ENCODE peak calls at places on chromosomes 7 and 10, in eight cellular contexts. M is brain microvascular endothelial cell; Z is CD8-positive, alpha-beta T cell; R is psoas muscle; S is CD4-positive, alpha-beta T cell; X is cardiac muscle cell; P is gastrocnemius medialis; F is osteoblast. O is an unnamed sample. For H3K27me3, the result is how much of the 10 kb centered on the place peaks cover.

GRCh38 chr7:119482209-119482608 is 790.8 kb upstream of the KCND2 start:
- DNase-seq in Z (no peak), P (no peak), F (no peak), X (peak), S (no peak), M (peak), R (no peak), O (no peak)

GRCh38 chr10:35089641-35090161 is 440 bp downstream of the CUL2 start:
- DNase-seq in M (no peak), R (no peak), P (peak), F (peak), Z (peak), X (peak), S (no peak), O (no peak)

GRCh38 chr10:117442944-117443676 is 67.9 kb upstream of the PDZD8 start:
- DNase-seq in Z (peak), M (peak), S (peak), F (peak), P (peak), X (peak), R (peak), O (peak)

GRCh38 chr7:157270060-157270444 is 66.8 kb upstream of the DNAJB6 start:
- DNase-seq in Z (no peak), S (no peak), P (no peak), X (no peak), F (no peak), R (no peak), M (no peak), O (no peak)

GRCh38 chr10:35391954-35392262 is 55.6 kb downstream of the CCNY start:
- DNase-seq in F (no peak), M (no peak), X (no peak), Z (no peak), P (no peak), S (no peak), R (no peak), O (no peak)

GRCh38 chr7:22723171-22723601 is 3.8 kb upstream of the IL6 start:
- DNase-seq in X (peak), M (peak), S (no peak), F (no peak), R (peak), P (peak), Z (no peak), O (peak)

GRCh38 chr10:49334993-49335972 is 36.3 kb downstream of the C10orf71 start:
- DNase-seq in S (no peak), Z (no peak), X (no peak), F (no peak), M (no peak), P (no peak), R (no peak), O (no peak)

GRCh38 chr7:159213253-159213652 is 68.6 kb upstream of the VIPR2 start:
- DNase-seq in Z (no peak), M (no peak), R (no peak), P (no peak), X (no peak), F (no peak), S (no peak), O (no peak)

GRCh38 chr10:5811387-5811821 is 1.8 kb downstream of the GDI2 start:
- DNase-seq in P (no peak), R (no peak), F (peak), S (no peak), Z (no peak), M (no peak), X (peak), O (no peak)

GRCh38 chr10:124544711-124545110 is 83.1 kb downstream of the LHPP start:
- DNase-seq in F (no peak), Z (no peak), S (no peak), M (no peak), P (no peak), X (no peak), R (no peak), O (no peak)

GRCh38 chr10:100996678-100997363 is 2.8 kb upstream of the LZTS2 start:
- DNase-seq in R (no peak), M (no peak), F (peak), Z (no peak), P (no peak), S (no peak), X (no peak), O (peak)

GRCh38 chr10:36172054-36172531 is 530.0 kb upstream of the FZD8 start:
- DNase-seq in M (peak), S (no peak), Z (no peak), P (no peak), R (no peak), X (peak), F (peak), O (no peak)

GRCh38 chr7:35553498-35553897 is 141.4 kb downstream of the HERPUD2 start:
- DNase-seq in X (peak), F (no peak), R (no peak), M (no peak), Z (no peak), P (no peak), S (no peak), O (no peak)

GRCh38 chr10:122329416-122329815 is 45.1 kb upstream of the PLEKHA1 start:
- DNase-seq in X (no peak), R (no peak), Z (no peak), P (no peak), S (no peak), F (no peak), M (no peak), O (no peak)

GRCh38 chr7:17015575-17015974 is 133.8 kb upstream of the AGR3 start:
- DNase-seq in Z (no peak), R (no peak), P (no peak), X (peak), M (no peak), F (peak), S (no peak), O (no peak)

GRCh38 chr10:113697595-113697994 is 17.9 kb downstream of the CASP7 start:
- DNase-seq in Z (no peak), F (no peak), X (no peak), S (no peak), M (no peak), R (no peak), P (no peak), O (no peak)

GRCh38 chr7:6536899-6537298 is 14.4 kb downstream of the GRID2IP start:
- DNase-seq in Z (no peak), M (no peak), R (no peak), X (peak), S (no peak), P (no peak), F (peak), O (no peak)

GRCh38 chr10:122590158-122590557 is 29.6 kb downstream of the DMBT1 start:
- DNase-seq in R (no peak), S (no peak), M (no peak), P (no peak), F (no peak), X (no peak), Z (no peak), O (peak)

GRCh38 chr7:138001529-138002095 is at the start of gene CREB3L2:
- DNase-seq in P (peak), F (peak), X (peak), M (peak), R (no peak), S (peak), Z (peak), O (peak)

GRCh38 chr10:71314694-71315225 is 4.3 kb upstream of the SLC29A3 start:
- DNase-seq in M (no peak), F (no peak), S (no peak), Z (no peak), P (no peak), X (no peak), R (no peak), O (no peak)

DNA sequence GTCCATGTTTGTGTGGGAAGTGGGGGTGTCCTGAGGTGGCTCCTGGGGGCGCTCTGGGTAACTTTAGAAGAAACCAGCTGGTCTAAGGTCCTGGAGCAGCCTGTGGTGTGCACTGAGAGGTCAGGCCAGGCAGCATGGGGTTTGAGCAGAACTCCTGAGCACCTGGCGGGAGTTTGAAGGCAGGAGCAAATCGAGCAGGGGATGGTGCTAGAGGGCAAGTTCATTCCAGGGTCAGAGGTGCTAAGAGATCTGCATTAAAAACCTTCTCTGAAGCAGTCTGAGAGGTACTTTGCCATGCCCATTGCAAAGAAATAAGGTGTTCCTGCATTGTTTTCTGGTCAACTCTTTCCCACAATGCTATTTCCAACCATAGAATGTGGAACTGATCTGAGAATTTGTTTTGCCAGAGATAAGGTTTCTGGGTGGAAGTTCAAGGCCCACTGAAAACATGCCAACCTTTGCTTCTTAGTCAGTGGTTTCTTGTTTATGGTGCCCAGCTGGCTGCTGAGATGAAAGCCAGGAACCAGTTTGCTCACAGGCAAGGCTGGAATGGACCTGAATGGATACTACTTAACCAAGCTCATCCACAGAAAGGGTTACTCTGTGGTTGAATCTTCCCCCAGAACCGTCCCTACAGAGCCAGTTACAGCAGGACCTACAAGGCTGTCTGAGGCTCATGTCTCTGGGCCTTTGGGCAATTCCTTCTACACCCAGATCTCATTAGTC is 136.3 kb upstream of the TMEM72 start:
- DNase-seq in Z (no peak), S (no peak), X (peak), F (peak), M (no peak), R (no peak), P (no peak), O (no peak)
- H3K27me3 ChIP-seq in Z (under half), S (under half), X (under half), F (under half), M (under half), R (under half), P (under half), O (under half)

DNA sequence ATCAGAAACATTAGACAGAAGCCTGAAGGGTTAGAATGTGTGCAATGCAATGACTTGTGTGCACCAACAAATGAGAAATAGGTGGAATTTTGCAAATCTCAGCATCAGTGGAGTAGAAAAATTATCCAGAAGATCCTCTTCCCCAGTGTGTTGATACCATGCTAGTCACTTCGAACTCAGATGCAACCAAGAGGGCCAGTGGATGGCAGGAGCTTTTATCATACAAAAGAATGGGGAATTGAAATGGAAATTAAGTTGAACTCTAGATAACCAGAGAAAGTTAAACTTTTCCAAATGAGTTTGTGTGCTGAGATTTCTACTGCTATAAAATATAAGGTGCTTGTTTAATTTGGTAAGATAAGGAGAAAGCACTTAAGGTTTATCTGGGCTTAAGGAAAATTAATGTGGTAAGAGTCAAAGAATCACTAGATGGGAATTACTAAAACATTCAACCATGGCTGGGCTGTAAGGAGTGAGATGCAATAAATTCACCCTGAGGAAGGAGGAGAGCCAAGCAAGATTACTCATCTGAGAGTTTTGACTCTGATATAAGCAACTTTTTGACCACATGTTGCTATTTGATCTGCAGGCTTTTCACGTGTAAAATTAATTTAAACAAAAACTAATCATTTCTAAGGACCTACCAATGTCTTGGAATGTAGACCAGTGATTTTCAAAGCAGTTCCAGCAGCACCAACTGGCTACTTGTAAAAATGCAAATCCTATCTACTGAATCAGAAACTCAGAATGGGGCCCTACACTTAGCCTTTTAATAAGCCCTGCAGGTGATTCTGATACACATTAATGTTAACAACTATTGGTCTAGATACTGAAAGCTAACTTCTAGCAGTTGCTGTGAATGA is 113.2 kb downstream of the CDC14C start:
- DNase-seq in F (no peak), S (no peak), R (no peak), P (no peak), X (no peak), Z (no peak), M (no peak), O (no peak)
- H3K27ac ChIP-seq in F (no peak), S (no peak), R (no peak), P (no peak), X (no peak), Z (no peak), M (no peak), O (no peak)

GRCh38 chr10:62723375-62723774 is 81.1 kb upstream of the ADO start:
- DNase-seq in R (no peak), M (no peak), X (no peak), F (no peak), P (no peak), S (no peak), Z (no peak), O (no peak)

GRCh38 chr10:62726638-62727037 is 77.9 kb upstream of the ADO start:
- DNase-seq in M (no peak), P (no peak), X (no peak), Z (no peak), F (peak), R (no peak), S (no peak), O (no peak)

GRCh38 chr10:62727935-62728334 is 76.6 kb upstream of the ADO start:
- DNase-seq in R (no peak), M (no peak), F (peak), Z (no peak), X (no peak), P (no peak), S (no peak), O (no peak)

GRCh38 chr10:62726142-62726541 is 78.4 kb upstream of the ADO start:
- DNase-seq in Z (no peak), F (no peak), M (no peak), R (no peak), P (no peak), S (no peak), X (no peak), O (no peak)

DNA sequence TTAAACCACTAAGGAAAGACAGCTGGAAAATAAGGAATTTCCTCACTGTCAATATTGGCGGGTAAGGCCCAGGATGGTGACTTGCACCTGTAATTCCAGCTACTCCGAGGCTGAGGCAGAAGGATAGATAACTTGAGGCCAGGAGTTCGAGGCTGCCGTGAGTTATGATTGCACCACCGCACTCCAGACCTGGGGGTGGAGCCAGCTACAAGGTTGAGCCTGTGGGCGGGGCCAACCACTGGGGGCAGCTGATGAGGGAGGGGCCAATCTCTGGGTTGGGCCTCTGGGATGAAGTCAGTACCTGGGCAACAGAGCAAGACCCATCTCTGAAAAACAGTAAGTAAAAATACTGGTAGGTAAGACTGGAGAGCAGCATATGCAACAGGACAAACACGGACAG is 80.1 kb upstream of the ADO start:
- DNase-seq in R (no peak), Z (no peak), S (no peak), F (peak), X (no peak), M (no peak), P (no peak), O (peak)
- H3K27me3 ChIP-seq in R (under half), Z (under half), S (under half), F (under half), X (under half), M (under half), P (under half), O (under half)

GRCh38 chr7:45924283-45924682 is 3.2 kb upstream of the IGFBP3 start:
- DNase-seq in F (peak), S (no peak), R (no peak), Z (no peak), M (peak), P (no peak), X (peak), O (no peak)
- H3K27ac ChIP-seq in F (peak), S (no peak), R (no peak), Z (no peak), M (peak), P (no peak), X (no peak), O (no peak)

GRCh38 chr7:1230411-1231213 is 2.1 kb upstream of the UNCX start:
- DNase-seq in P (no peak), M (no peak), R (no peak), F (peak), Z (no peak), S (no peak), X (no peak), O (peak)

GRCh38 chr7:1227814-1228534 is 4.7 kb upstream of the UNCX start:
- DNase-seq in F (peak), P (no peak), R (no peak), Z (no peak), M (no peak), X (no peak), S (no peak), O (peak)

GRCh38 chr7:1229956-1230355 is 2.7 kb upstream of the UNCX start:
- DNase-seq in F (peak), S (no peak), R (no peak), X (no peak), P (no peak), M (no peak), Z (no peak), O (no peak)

GRCh38 chr7:1228535-1229333 is 3.9 kb upstream of the UNCX start:
- DNase-seq in P (no peak), S (no peak), M (no peak), X (no peak), F (peak), Z (no peak), R (no peak), O (no peak)

GRCh38 chr7:1229334-1229935 is 3.2 kb upstream of the UNCX start:
- DNase-seq in X (no peak), R (no peak), M (no peak), F (peak), P (no peak), S (no peak), Z (no peak), O (peak)
- H3K27me3 ChIP-seq in X (half or more), R (under half), M (half or more), F (half or more), P (half or more), S (half or more), Z (half or more), O (half or more)